ENCODE peak calls at places on chromosome 7, in four cellular contexts. D, K, R and U are unnamed samples.

GRCh38 chr7:132407764-132408163 is 168.5 kb downstream of the PLXNA4 start:
- DNase-seq in D (no peak), K (no peak), R (no peak), U (no peak)

GRCh38 chr7:83038787-83039186 is 123.9 kb downstream of the PCLO start:
- DNase-seq in D (no peak), K (no peak), R (no peak), U (no peak)

GRCh38 chr7:23471090-23471859 is 984 bp upstream of the IGF2BP3 start:
- DNase-seq in D (no peak), K (no peak), R (peak; percentile 68), U (no peak)

GRCh38 chr7:64485623-64486022 is 77.2 kb downstream of the ZNF680 start:
- DNase-seq in D (no peak), K (no peak), R (no peak), U (no peak)

GRCh38 chr7:133401225-133401624 is 148.3 kb downstream of the EXOC4 start:
- DNase-seq in D (no peak), K (no peak), R (peak; percentile 11), U (no peak)

GRCh38 chr7:17299477-17299991 is 1.1 kb downstream of the AHR start:
- DNase-seq in D (peak; percentile 34), K (no peak), R (peak; percentile 24), U (no peak)

GRCh38 chr7:41779918-41780317 is 77.0 kb upstream of the INHBA start:
- DNase-seq in D (no peak), K (no peak), R (no peak), U (no peak)

GRCh38 chr7:15305002-15305600 is 256.7 kb downstream of the AGMO start:
- DNase-seq in D (peak; percentile 68), K (no peak), R (peak; percentile 39), U (peak; percentile 36)

GRCh38 chr7:100801833-100802568 is 25.3 kb downstream of the EPHB4 start:
- DNase-seq in D (peak; percentile 80), K (peak; percentile 90), R (peak; percentile 87), U (peak; percentile 75)

GRCh38 chr7:137877301-137877700 is 30.5 kb upstream of the DGKI start:
- DNase-seq in D (no peak), K (no peak), R (no peak), U (no peak)

GRCh38 chr7:155440018-155440410 is 17.9 kb upstream of the EN2 start:
- DNase-seq in D (no peak), K (no peak), R (no peak), U (no peak)

GRCh38 chr7:108618056-108618455 is 48.4 kb downstream of the DNAJB9 start:
- DNase-seq in D (no peak), K (no peak), R (no peak), U (no peak)

GRCh38 chr7:117014099-117014656 is 60.9 kb downstream of the ST7 start:
- DNase-seq in D (no peak), K (no peak), R (no peak), U (no peak)

GRCh38 chr7:40202851-40203250 is 68.0 kb downstream of the SUGCT start:
- DNase-seq in D (no peak), K (no peak), R (no peak), U (no peak)

GRCh38 chr7:128217972-128218652 is 23.0 kb upstream of the LEP start:
- DNase-seq in D (no peak), K (no peak), R (no peak), U (no peak)

GRCh38 chr7:91836065-91836368 is 44.5 kb downstream of the MTERF1 start:
- DNase-seq in D (no peak), K (no peak), R (peak; percentile 81), U (no peak)

GRCh38 chr7:44081266-44081748 is 1.0 kb downstream of the POLM start:
- DNase-seq in D (no peak), K (no peak), R (no peak), U (no peak)

GRCh38 chr7:1087952-1088920 is at the start of gene GPER1:
- DNase-seq in D (peak; percentile 34), K (no peak), R (peak; percentile 24), U (peak; percentile 64)

GRCh38 chr7:68176974-68177373 is 1180.3 kb downstream of the TYW1 start:
- DNase-seq in D (peak; percentile 80), K (no peak), R (peak; percentile 18), U (no peak)

GRCh38 chr7:115357213-115357999 is 435.5 kb downstream of the MDFIC start:
- DNase-seq in D (no peak), K (no peak), R (peak; percentile 94), U (no peak)

GRCh38 chr7:67608806-67609205 is 612.2 kb downstream of the TYW1 start:
- DNase-seq in D (no peak), K (no peak), R (no peak), U (no peak)

GRCh38 chr7:120582916-120583315 is 275.0 kb downstream of the TSPAN12 start:
- DNase-seq in D (no peak), K (no peak), R (no peak), U (no peak)

GRCh38 chr7:131040467-131040932 is 287.2 kb upstream of the MKLN1 start:
- DNase-seq in D (peak; percentile 79), K (no peak), R (peak; percentile 77), U (peak; percentile 66)

GRCh38 chr7:87206361-87206760 is 13.2 kb downstream of the TMEM243 start:
- DNase-seq in D (no peak), K (no peak), R (peak; percentile 26), U (no peak)

GRCh38 chr7:156823441-156823840 is 69.5 kb downstream of the LMBR1 start:
- DNase-seq in D (no peak), K (no peak), R (no peak), U (no peak)

GRCh38 chr7:2698581-2699288 is 10.7 kb downstream of the AMZ1 start:
- DNase-seq in D (no peak), K (no peak), R (no peak), U (no peak)

GRCh38 chr7:130943981-130944380 is 210.0 kb upstream of the KLF14 start:
- DNase-seq in D (no peak), K (no peak), R (peak; percentile 85), U (no peak)

GRCh38 chr7:1026721-1027151 is 17.6 kb upstream of the GPR146 start:
- DNase-seq in D (no peak), K (no peak), R (no peak), U (no peak)

GRCh38 chr7:122123746-122124145 is 20.3 kb downstream of the AASS start:
- DNase-seq in D (no peak), K (no peak), R (peak; percentile 18), U (no peak)

GRCh38 chr7:129279757-129280156 is 54.9 kb downstream of the AHCYL2 start:
- DNase-seq in D (no peak), K (no peak), R (no peak), U (no peak)

GRCh38 chr7:22696672-22697071 is 30.3 kb upstream of the IL6 start:
- DNase-seq in D (no peak), K (no peak), R (peak; percentile 36), U (no peak)

GRCh38 chr7:139708541-139708940 is 69.3 kb downstream of the HIPK2 start:
- DNase-seq in D (no peak), K (no peak), R (no peak), U (no peak)

GRCh38 chr7:114085592-114086490 is 167.0 kb upstream of the PPP1R3A start:
- DNase-seq in D (peak; percentile 64), K (peak; percentile 54), R (peak; percentile 61), U (peak; percentile 90)

GRCh38 chr7:48781783-48782182 is 142.6 kb upstream of the CDC14C start:
- DNase-seq in D (no peak), K (no peak), R (no peak), U (no peak)

GRCh38 chr7:25860882-25861228 is 291.1 kb upstream of the NFE2L3 start:
- DNase-seq in D (no peak), K (no peak), R (no peak), U (no peak)

GRCh38 chr7:25752967-25753791 is 398.8 kb upstream of the NFE2L3 start:
- DNase-seq in D (no peak), K (no peak), R (no peak), U (no peak)

GRCh38 chr7:151839511-151839921 is 37.4 kb downstream of the PRKAG2 start:
- DNase-seq in D (no peak), K (no peak), R (no peak), U (no peak)

GRCh38 chr7:29647020-29647654 is 83.5 kb downstream of the PRR15 start:
- DNase-seq in D (no peak), K (no peak), R (no peak), U (no peak)
- H3K4me3 ChIP-seq in D (no peak overlapping the region), K (no peak overlapping the region), R (no peak overlapping the region), U (no peak overlapping the region)

GRCh38 chr7:45689797-45690761 is 115.9 kb downstream of the ADCY1 start:
- DNase-seq in D (peak; percentile 0), K (peak; percentile 17), R (no peak), U (no peak)
- TF ChIP-seq POLR2A in D (no peak), K (no peak), R (peak; percentile 25), U (no peak)

GRCh38 chr7:20016669-20017068 is 200.5 kb downstream of the MACC1 start:
- DNase-seq in D (no peak), K (no peak), R (no peak), U (no peak)

GRCh38 chr7:20019757-20020432 is 197.3 kb downstream of the MACC1 start:
- DNase-seq in D (no peak), K (no peak), R (no peak), U (no peak)

GRCh38 chr7:20026762-20027161 is 190.4 kb downstream of the MACC1 start:
- DNase-seq in D (no peak), K (no peak), R (no peak), U (no peak)

GRCh38 chr7:20021834-20022233 is 195.3 kb downstream of the MACC1 start:
- DNase-seq in D (no peak), K (no peak), R (no peak), U (no peak)
- H3K4me3 ChIP-seq in D (no peak overlapping the region), K (no peak overlapping the region), R (no peak overlapping the region), U (no peak overlapping the region)

GRCh38 chr7:55016746-55017090 is 2.1 kb upstream of the EGFR start:
- DNase-seq in D (no peak), K (no peak), R (no peak), U (no peak)
- TF ChIP-seq POLR2A in D (no peak), K (no peak), R (no peak), U (no peak)

GRCh38 chr7:35004531-35005096 is 32.7 kb downstream of the DPY19L1 start:
- DNase-seq in D (no peak), K (no peak), R (peak; percentile 35), U (no peak)
- H3K4me3 ChIP-seq in D (no peak overlapping the region), K (no peak overlapping the region), R (no peak overlapping the region), U (no peak overlapping the region)

GRCh38 chr7:96401200-96401599 is 79.3 kb upstream of the SLC25A13 start:
- DNase-seq in D (no peak), K (no peak), R (no peak), U (no peak)
- TF ChIP-seq POLR2A in D (no peak), K (no peak), R (no peak), U (no peak)

DNA sequence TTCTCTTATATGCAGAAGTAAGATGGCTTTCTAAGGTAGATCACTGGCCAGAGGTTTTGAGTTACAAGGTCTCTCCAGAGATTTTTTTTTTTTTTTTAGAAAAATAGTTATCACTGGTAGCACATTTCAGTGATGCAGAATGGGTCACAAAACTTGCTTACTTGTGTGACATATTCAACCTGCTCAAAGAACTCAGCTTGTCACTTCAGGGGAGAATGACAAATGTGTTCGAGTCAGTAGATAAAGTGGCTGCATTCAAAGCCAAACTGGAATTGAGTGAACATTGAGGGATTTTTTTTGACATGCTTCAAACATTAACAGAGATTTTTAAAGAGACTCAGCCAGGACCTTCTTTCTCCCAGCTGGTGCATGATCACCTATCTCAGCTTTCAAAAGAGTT is 33.4 kb downstream of the PHTF2 start:
- DNase-seq in D (no peak), K (no peak), R (no peak), U (no peak)
- H3K4me3 ChIP-seq in D (no peak overlapping the region), K (no peak overlapping the region), R (no peak overlapping the region), U (no peak overlapping the region)